ENCODE peak calls at places on chromosomes 6 and 20, in four cellular contexts. One of them, this sample, is unnamed.

GRCh38 chr20:1993986-1994385 is at the start of gene PDYN:
- DNase-seq in K562: no peak
- DNase-seq in GM12878: no peak
- DNase-seq in HCT116: no peak
- DNase-seq in this sample: no peak

GRCh38 chr6:2725999-2726567 is 24.6 kb downstream of the MYLK4 start:
- DNase-seq in K562: peak
- DNase-seq in GM12878: peak
- DNase-seq in HCT116: no peak
- DNase-seq in this sample: no peak

GRCh38 chr6:139189665-139190064 is 54.8 kb downstream of the HECA start:
- DNase-seq in HCT116: no peak
- DNase-seq in GM12878: no peak
- DNase-seq in K562: no peak
- DNase-seq in this sample: no peak

GRCh38 chr6:165298426-165298825 is 11.0 kb downstream of the C6orf118 start:
- DNase-seq in GM12878: no peak
- DNase-seq in HCT116: no peak
- DNase-seq in K562: no peak
- DNase-seq in this sample: no peak

GRCh38 chr6:8904754-8905153 is 469.4 kb upstream of the SLC35B3 start:
- DNase-seq in HCT116: no peak
- DNase-seq in GM12878: no peak
- DNase-seq in K562: peak
- DNase-seq in this sample: peak

GRCh38 chr6:68967549-68968300 is 332.6 kb downstream of the ADGRB3 start:
- DNase-seq in GM12878: peak
- DNase-seq in HCT116: peak
- DNase-seq in K562: peak
- DNase-seq in this sample: peak

GRCh38 chr6:79525272-79526100 is 11.7 kb downstream of the LCA5 start:
- DNase-seq in HCT116: no peak
- DNase-seq in GM12878: no peak
- DNase-seq in K562: peak
- DNase-seq in this sample: no peak

GRCh38 chr6:165653196-165653595 is 9.8 kb downstream of the PDE10A start:
- DNase-seq in GM12878: no peak
- DNase-seq in K562: no peak
- DNase-seq in HCT116: no peak
- DNase-seq in this sample: no peak

GRCh38 chr6:43878823-43879495 is 108.9 kb downstream of the VEGFA start:
- DNase-seq in GM12878: no peak
- DNase-seq in K562: no peak
- DNase-seq in HCT116: no peak
- DNase-seq in this sample: no peak

GRCh38 chr6:113856011-113856551 is 1.1 kb upstream of the MARCKS start:
- DNase-seq in GM12878: no peak
- DNase-seq in HCT116: no peak
- DNase-seq in K562: peak
- DNase-seq in this sample: no peak

GRCh38 chr6:35124356-35124755 is 16.8 kb downstream of the TCP11 start:
- DNase-seq in GM12878: no peak
- DNase-seq in K562: no peak
- DNase-seq in HCT116: no peak
- DNase-seq in this sample: no peak

GRCh38 chr20:2751868-2752630 is 48.4 kb downstream of the CPXM1 start:
- DNase-seq in K562: peak
- DNase-seq in GM12878: no peak
- DNase-seq in HCT116: no peak
- DNase-seq in this sample: no peak

GRCh38 chr6:138026342-138026741 is 80.9 kb downstream of the PERP start:
- DNase-seq in HCT116: no peak
- DNase-seq in GM12878: no peak
- DNase-seq in K562: no peak
- DNase-seq in this sample: no peak

GRCh38 chr6:115613488-115613887 is 447.2 kb downstream of the FRK start:
- DNase-seq in GM12878: no peak
- DNase-seq in HCT116: no peak
- DNase-seq in K562: no peak
- DNase-seq in this sample: no peak

GRCh38 chr20:51034461-51034860 is 11.6 kb upstream of the KCNG1 start:
- DNase-seq in HCT116: no peak
- DNase-seq in K562: no peak
- DNase-seq in GM12878: no peak
- DNase-seq in this sample: no peak

GRCh38 chr6:44335631-44336030 is 6.8 kb upstream of the SPATS1 start:
- DNase-seq in K562: no peak
- DNase-seq in GM12878: no peak
- DNase-seq in HCT116: no peak
- DNase-seq in this sample: no peak

GRCh38 chr6:134954272-134954990 is 4.5 kb upstream of the ALDH8A1 start:
- DNase-seq in HCT116: no peak
- DNase-seq in K562: peak
- DNase-seq in GM12878: no peak
- DNase-seq in this sample: no peak

GRCh38 chr6:21393426-21394165 is 200.0 kb upstream of the SOX4 start:
- DNase-seq in HCT116: no peak
- DNase-seq in K562: no peak
- DNase-seq in GM12878: no peak
- DNase-seq in this sample: no peak

GRCh38 chr6:155240905-155241600 is 22.8 kb upstream of the CLDN20 start:
- DNase-seq in HCT116: no peak
- DNase-seq in GM12878: no peak
- DNase-seq in K562: no peak
- DNase-seq in this sample: no peak

GRCh38 chr6:16491666-16492322 is 253.4 kb downstream of the GMPR start:
- DNase-seq in K562: no peak
- DNase-seq in GM12878: no peak
- DNase-seq in HCT116: no peak
- DNase-seq in this sample: no peak

GRCh38 chr6:148382856-148383255 is 40.2 kb downstream of the SASH1 start:
- DNase-seq in GM12878: no peak
- DNase-seq in HCT116: no peak
- DNase-seq in K562: no peak
- DNase-seq in this sample: no peak

GRCh38 chr20:46160661-46161060 is 42.5 kb downstream of the CD40 start:
- DNase-seq in K562: no peak
- DNase-seq in GM12878: no peak
- DNase-seq in HCT116: no peak
- DNase-seq in this sample: no peak

GRCh38 chr20:50338479-50339195 is 148.0 kb downstream of the CEBPB start:
- DNase-seq in K562: peak
- DNase-seq in HCT116: no peak
- DNase-seq in GM12878: peak
- DNase-seq in this sample: peak

GRCh38 chr6:132614554-132614953 is 9.5 kb downstream of the TAAR2 start:
- DNase-seq in HCT116: peak
- DNase-seq in K562: no peak
- DNase-seq in GM12878: no peak
- DNase-seq in this sample: no peak

GRCh38 chr20:63533871-63534393 is 3.2 kb downstream of the PTK6 start:
- DNase-seq in GM12878: no peak
- DNase-seq in K562: no peak
- DNase-seq in HCT116: no peak
- DNase-seq in this sample: no peak

GRCh38 chr6:126396131-126396530 is 56.2 kb downstream of the CENPW start:
- DNase-seq in K562: no peak
- DNase-seq in GM12878: no peak
- DNase-seq in HCT116: no peak
- DNase-seq in this sample: no peak

GRCh38 chr6:155388546-155388945 is 67.1 kb downstream of the NOX3 start:
- DNase-seq in K562: no peak
- DNase-seq in GM12878: no peak
- DNase-seq in HCT116: no peak
- DNase-seq in this sample: no peak

GRCh38 chr20:23449400-23449799 is 3.3 kb downstream of the CST11 start:
- DNase-seq in GM12878: no peak
- DNase-seq in HCT116: no peak
- DNase-seq in K562: no peak
- DNase-seq in this sample: no peak

GRCh38 chr20:39885975-39886649 is 802.9 kb downstream of the MAFB start:
- DNase-seq in K562: peak
- DNase-seq in GM12878: no peak
- DNase-seq in HCT116: no peak
- DNase-seq in this sample: peak

GRCh38 chr6:167058261-167058660 is 59.1 kb downstream of the CEP43 start:
- DNase-seq in GM12878: no peak
- DNase-seq in K562: no peak
- DNase-seq in HCT116: no peak
- DNase-seq in this sample: no peak

GRCh38 chr6:39451831-39452230 is 129.3 kb upstream of the KCNK16 start:
- DNase-seq in GM12878: no peak
- DNase-seq in K562: peak
- DNase-seq in HCT116: peak
- DNase-seq in this sample: no peak

GRCh38 chr20:387520-387919 is 7.0 kb downstream of the TRIB3 start:
- DNase-seq in HCT116: no peak
- DNase-seq in K562: no peak
- DNase-seq in GM12878: no peak
- DNase-seq in this sample: no peak

GRCh38 chr6:44058617-44059358 is 68.5 kb downstream of the MRPL14 start:
- DNase-seq in HCT116: peak
- DNase-seq in GM12878: no peak
- DNase-seq in K562: peak
- DNase-seq in this sample: no peak

GRCh38 chr20:25279403-25279802 is 31.5 kb downstream of the PYGB start:
- DNase-seq in K562: no peak
- DNase-seq in HCT116: no peak
- DNase-seq in GM12878: no peak
- DNase-seq in this sample: no peak
- TF ChIP-seq YY1 in K562: no peak
- TF ChIP-seq YY1 in HCT116: no peak
- TF ChIP-seq YY1 in GM12878: no peak
- TF ChIP-seq YY1 in this sample: no peak

GRCh38 chr20:13426870-13427269 is 205.8 kb downstream of the ISM1 start:
- DNase-seq in GM12878: no peak
- DNase-seq in HCT116: no peak
- DNase-seq in K562: no peak
- DNase-seq in this sample: no peak

GRCh38 chr20:13430346-13431002 is 208.3 kb downstream of the TASP1 start:
- DNase-seq in HCT116: peak
- DNase-seq in GM12878: peak
- DNase-seq in K562: no peak
- DNase-seq in this sample: no peak

GRCh38 chr20:13428684-13429083 is 207.6 kb downstream of the ISM1 start:
- DNase-seq in K562: no peak
- DNase-seq in GM12878: no peak
- DNase-seq in HCT116: no peak
- DNase-seq in this sample: no peak

GRCh38 chr20:13436530-13436929 is 202.2 kb downstream of the TASP1 start:
- DNase-seq in HCT116: no peak
- DNase-seq in GM12878: no peak
- DNase-seq in K562: no peak
- DNase-seq in this sample: no peak

DNA sequence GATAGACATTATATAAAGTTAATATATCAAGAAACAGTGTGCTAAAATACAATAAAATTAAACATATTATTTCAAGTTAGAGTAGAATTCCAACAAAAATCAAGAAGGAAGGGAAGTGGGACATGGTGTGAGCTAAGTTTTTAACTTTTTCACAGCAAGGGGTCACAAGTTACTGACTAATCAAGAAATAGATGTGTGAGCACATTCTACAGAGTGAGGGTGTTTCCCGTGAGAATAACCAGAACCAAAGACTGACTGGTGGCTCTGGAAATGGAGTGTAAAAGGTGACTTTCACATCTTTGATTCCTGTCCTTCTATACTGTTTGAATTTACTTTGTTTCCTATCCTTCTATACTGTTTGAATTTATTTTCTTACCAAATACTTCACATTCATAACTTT is 206.6 kb downstream of the TASP1 start:
- DNase-seq in GM12878: no peak
- DNase-seq in HCT116: no peak
- DNase-seq in K562: no peak
- DNase-seq in this sample: no peak
- TF ChIP-seq ZNF274 in GM12878: no peak
- TF ChIP-seq ZNF274 in HCT116: no peak
- TF ChIP-seq ZNF274 in K562: no peak
- TF ChIP-seq ZNF274 in this sample: no peak

DNA sequence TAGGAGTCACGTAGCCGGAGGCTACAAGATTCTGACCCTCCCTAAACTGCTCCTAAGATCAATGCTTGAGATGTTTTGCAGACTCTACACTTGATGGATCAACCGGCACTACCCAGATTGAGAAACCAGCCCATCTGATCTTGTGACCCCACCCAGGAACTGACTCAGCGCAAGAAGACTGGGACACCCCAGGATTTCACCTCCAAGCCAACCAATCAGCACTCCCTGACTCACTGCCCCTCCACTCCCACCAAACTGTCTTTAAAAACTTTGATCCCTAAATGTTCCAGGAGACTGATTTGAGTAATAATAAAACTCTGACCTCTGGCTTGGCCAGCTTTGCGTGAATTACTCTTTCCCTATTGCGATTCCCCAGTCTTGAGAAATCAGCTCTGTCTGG is 99.8 kb downstream of the OPRM1 start:
- DNase-seq in HCT116: no peak
- DNase-seq in K562: no peak
- DNase-seq in GM12878: no peak
- DNase-seq in this sample: no peak
- TF ChIP-seq YY1 in HCT116: no peak
- TF ChIP-seq YY1 in K562: no peak
- TF ChIP-seq YY1 in GM12878: no peak
- TF ChIP-seq YY1 in this sample: no peak

DNA sequence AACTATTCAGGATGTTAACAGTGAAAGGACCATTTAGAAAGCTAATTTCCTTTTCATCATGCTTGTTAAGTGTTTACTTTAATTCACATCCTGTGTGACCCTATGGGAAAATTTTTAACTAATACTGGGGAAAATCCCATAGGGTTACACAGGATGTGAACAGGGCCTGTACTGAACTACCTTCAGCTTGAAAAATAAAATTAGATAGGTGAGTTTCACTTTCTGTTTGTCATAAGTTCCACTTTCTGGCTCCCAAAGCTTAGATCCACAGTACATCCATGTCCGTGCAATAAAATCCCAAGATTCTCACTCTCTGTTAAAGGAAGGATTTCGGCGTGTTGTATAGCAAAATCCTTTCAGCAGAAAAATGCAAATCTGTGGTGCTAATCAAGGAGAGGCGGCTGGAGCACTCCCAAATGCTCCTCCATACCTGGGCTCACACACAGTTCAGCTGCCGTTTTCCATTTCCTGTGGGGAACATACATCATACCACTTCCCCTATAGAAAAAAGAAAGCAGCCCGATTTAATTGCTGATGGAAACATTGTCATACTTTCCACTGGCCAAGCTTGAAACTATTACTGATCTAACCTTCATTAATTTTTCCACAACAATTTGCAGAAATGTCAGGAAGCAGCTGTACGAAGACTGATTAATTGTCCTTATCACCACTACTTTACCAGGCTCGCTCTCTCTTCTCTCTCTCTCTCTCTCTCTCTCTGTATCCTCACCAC is 125.2 kb downstream of the HIVEP2 start:
- DNase-seq in HCT116: no peak
- DNase-seq in GM12878: peak
- DNase-seq in K562: no peak
- DNase-seq in this sample: no peak
- TF ChIP-seq ZNF274 in HCT116: no peak
- TF ChIP-seq ZNF274 in GM12878: no peak
- TF ChIP-seq ZNF274 in K562: no peak
- TF ChIP-seq ZNF274 in this sample: no peak

GRCh38 chr20:48772183-48772976 is 55.4 kb downstream of the PREX1 start:
- DNase-seq in K562: no peak
- DNase-seq in HCT116: no peak
- DNase-seq in GM12878: no peak
- DNase-seq in this sample: no peak
- TF ChIP-seq YY1 in K562: no peak
- TF ChIP-seq YY1 in HCT116: no peak
- TF ChIP-seq YY1 in GM12878: no peak
- TF ChIP-seq YY1 in this sample: no peak

This sample was measured in NT2/D1.